ENCODE peak calls at places on chromosome 15, in four cellular contexts. Z is K562, E is GM12878, Y is HepG2. F is an unnamed sample.

GRCh38 chr15:41494190-41494921 is 682 bp downstream of the ITPKA start:
- DNase-seq in Z (peak; percentile 82), E (no peak), Y (peak; percentile 73), F (peak; percentile 67)

GRCh38 chr15:57245714-57246113 is 130.6 kb upstream of the CGNL1 start:
- DNase-seq in Y (no peak), Z (no peak), E (no peak), F (no peak)

GRCh38 chr15:56528136-56528535 is 63.2 kb upstream of the MNS1 start:
- DNase-seq in Y (no peak), Z (no peak), E (no peak), F (no peak)

GRCh38 chr15:29668120-29668602 is 154.1 kb downstream of the TJP1 start:
- DNase-seq in Y (peak; percentile 89), Z (peak; percentile 66), E (peak; percentile 2), F (peak; percentile 83)

GRCh38 chr15:64897345-64897985 is 14.2 kb upstream of the ANKDD1A start:
- DNase-seq in Z (no peak), Y (no peak), E (no peak), F (no peak)

GRCh38 chr15:32942286-32942927 is 224.6 kb downstream of the GREM1 start:
- DNase-seq in Z (no peak), E (no peak), Y (no peak), F (no peak)

GRCh38 chr15:57213783-57214366 is 162.4 kb upstream of the CGNL1 start:
- DNase-seq in E (no peak), Z (no peak), Y (peak; percentile 41), F (no peak)

GRCh38 chr15:67741313-67741712 is 84.0 kb upstream of the SKOR1 start:
- DNase-seq in Z (no peak), Y (no peak), E (no peak), F (no peak)

GRCh38 chr15:57607570-57608000 is 15.9 kb downstream of the MYZAP start:
- DNase-seq in Y (peak; percentile 23), Z (no peak), E (no peak), F (no peak)

GRCh38 chr15:77033729-77034619 is 36.9 kb downstream of the TSPAN3 start:
- DNase-seq in Y (no peak), E (no peak), Z (no peak), F (peak; percentile 6)

GRCh38 chr15:64760056-64760455 is 15.3 kb downstream of the RBPMS2 start:
- DNase-seq in Y (no peak), Z (no peak), E (no peak), F (no peak)

GRCh38 chr15:32676095-32676643 is 34.7 kb downstream of the SCG5 start:
- DNase-seq in Y (no peak), Z (no peak), E (no peak), F (no peak)

GRCh38 chr15:35784745-35785144 is 238.8 kb upstream of the DPH6 start:
- DNase-seq in E (no peak), Y (no peak), Z (no peak), F (no peak)

DNA sequence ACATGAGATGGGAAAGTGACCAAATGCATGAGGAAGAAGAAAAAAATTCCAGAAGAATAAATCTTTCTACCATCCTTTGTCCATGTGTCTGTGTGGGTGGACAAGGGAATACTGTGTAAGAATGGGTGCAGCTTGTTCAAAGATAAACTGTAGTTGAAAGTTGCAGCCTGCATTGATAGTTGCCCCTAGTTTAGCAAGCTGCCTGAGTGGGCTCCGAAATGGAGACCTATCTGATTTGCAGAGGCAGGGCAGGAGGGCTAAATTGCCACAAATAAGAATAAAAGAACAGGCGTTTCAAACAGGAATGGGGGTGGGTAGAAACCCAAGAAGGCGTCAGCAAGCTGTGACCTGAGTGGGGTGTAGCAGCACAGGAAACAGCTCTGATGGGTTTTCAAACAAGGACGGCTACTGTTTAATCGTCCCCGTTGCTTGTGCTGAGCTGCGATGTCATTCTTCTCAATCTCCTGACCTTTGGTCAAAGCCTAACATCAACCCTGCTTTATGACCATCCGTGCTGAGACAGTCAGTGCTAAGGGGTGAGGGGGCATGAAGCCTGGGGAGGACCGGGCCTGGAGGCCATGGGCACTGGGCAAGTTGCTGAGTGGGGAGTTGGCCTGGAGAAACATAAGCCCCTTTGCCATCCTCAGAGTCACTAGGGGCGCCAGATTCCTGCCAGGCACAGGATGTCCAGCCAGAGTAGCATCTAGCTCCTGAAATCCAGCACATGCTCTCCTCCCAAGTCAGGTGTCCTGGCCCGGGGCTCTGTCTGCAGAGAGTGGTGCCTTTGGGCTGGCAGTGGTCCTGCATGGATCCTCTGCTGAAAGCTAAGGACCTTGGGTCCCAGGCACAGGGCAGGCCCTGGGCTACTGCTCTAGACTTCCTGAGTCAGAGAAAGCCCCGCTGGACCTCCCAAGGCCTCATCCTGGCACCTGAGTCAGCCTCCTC is 19.2 kb upstream of the C15orf39 start:
- DNase-seq in E (no peak), Z (no peak), Y (peak; percentile 90), F (peak; percentile 36)
- TF ChIP-seq NR2C2 in E (no peak), Z (no peak), Y (peak; percentile 38), F (no peak)

GRCh38 chr15:31262901-31263671 is 63.5 kb upstream of the KLF13 start:
- DNase-seq in Z (no peak), Y (no peak), E (peak; percentile 84), F (peak; percentile 4)

GRCh38 chr15:31261266-31262142 is 65.1 kb upstream of the KLF13 start:
- DNase-seq in Y (no peak), Z (no peak), E (no peak), F (peak; percentile 5)

GRCh38 chr15:31259562-31260252 is 66.9 kb upstream of the KLF13 start:
- DNase-seq in Y (no peak), E (no peak), Z (no peak), F (no peak)

GRCh38 chr15:31262143-31262530 is 64.5 kb upstream of the KLF13 start:
- DNase-seq in E (no peak), Y (no peak), Z (no peak), F (no peak)

GRCh38 chr15:31260646-31261265 is 65.9 kb upstream of the KLF13 start:
- DNase-seq in Y (no peak), E (no peak), Z (no peak), F (peak; percentile 1)
- TF ChIP-seq ATF3 in Y (no peak), E (no peak), Z (no peak), F (no peak)

GRCh38 chr15:48084759-48085420 is 35.9 kb upstream of the SLC24A5 start:
- DNase-seq in Z (no peak), Y (peak; percentile 26), E (no peak), F (peak; percentile 14)
- TF ChIP-seq NR2C2 in Z (no peak), Y (no peak), E (no peak), F (no peak)

GRCh38 chr15:70336425-70337009 is 238.8 kb upstream of the TLE3 start:
- DNase-seq in Y (no peak), E (no peak), Z (no peak), F (no peak)
- TF ChIP-seq ATF3 in Y (no peak), E (no peak), Z (no peak), F (no peak)

DNA sequence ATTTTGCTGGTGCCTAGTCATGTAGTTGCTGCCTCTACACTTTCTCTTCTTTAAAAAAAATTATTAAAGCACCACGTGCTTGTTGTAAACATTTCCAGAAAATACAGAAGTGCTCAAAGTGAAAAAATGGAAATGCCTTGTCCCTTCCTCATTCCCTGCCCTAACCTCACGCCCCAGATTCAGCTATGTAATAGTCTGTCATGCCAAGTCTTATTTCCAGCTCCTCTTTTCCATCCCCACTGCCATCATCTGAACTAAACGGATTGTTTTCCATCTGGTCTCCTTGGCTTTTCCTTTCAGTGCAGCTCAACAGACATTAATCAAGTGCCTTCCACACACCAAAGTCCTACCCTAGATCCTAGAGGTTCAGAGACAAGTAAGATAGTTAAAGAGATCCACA is 15.5 kb downstream of the ZNF774 start:
- DNase-seq in E (no peak), Z (no peak), Y (no peak), F (no peak)
- TF ChIP-seq NR2C2 in E (no peak), Z (no peak), Y (no peak), F (no peak)

DNA sequence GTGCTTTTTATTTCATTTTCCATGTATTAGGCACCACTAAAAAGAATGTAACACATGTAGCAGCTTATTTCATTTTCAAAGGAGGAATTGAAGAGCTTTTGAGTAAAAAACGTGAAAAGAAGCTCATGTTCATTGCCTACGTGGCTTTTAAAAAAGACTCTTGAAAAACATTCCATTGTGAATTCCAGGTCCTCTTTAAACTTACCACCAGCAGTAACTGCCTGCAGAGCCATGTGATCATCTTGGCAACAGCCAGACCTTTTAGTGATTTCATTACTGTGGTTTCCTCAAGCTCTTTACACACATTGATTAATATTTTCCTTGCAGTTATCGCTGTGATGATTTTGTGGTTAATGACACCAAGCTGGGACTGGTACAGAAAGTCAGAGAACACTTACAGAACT is 43.8 kb upstream of the FBXL22 start:
- DNase-seq in Y (no peak), E (no peak), Z (no peak), F (no peak)
- TF ChIP-seq ATF3 in Y (no peak), E (no peak), Z (no peak), F (no peak)

GRCh38 chr15:71638876-71639275 is 171.5 kb upstream of the NR2E3 start:
- DNase-seq in E (no peak), Y (no peak), Z (peak; percentile 16), F (no peak)
- TF ChIP-seq NR2C2 in E (no peak), Y (no peak), Z (no peak), F (no peak)

DNA sequence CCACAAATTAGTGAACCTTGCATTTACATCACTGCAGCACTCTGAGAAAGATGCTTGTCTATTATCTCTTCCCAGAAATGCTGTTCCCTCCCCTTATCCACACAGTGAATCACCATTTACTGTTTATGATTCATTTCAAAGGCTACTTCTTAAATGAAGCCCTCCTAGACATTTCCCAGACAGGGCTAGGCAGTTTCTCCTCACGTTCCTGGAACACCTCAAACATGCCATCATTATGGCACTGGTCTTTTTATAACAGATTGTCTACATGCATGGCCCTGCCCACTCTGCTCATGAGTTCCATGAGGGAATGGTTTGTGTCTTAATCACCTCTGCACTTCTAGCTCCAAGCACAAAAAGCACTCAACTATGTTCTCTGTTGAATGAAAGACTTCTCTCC is 32.2 kb upstream of the TM2D3 start:
- DNase-seq in Y (no peak), E (no peak), Z (no peak), F (no peak)
- TF ChIP-seq ATF3 in Y (no peak), E (no peak), Z (no peak), F (no peak)

GRCh38 chr15:100658895-100659294 is 56.5 kb downstream of the ASB7 start:
- DNase-seq in Y (no peak), Z (no peak), E (no peak), F (no peak)

GRCh38 chr15:100663550-100664335 is 61.4 kb downstream of the ASB7 start:
- DNase-seq in Y (no peak), E (no peak), Z (no peak), F (no peak)

GRCh38 chr15:100665570-100665969 is 63.2 kb downstream of the ASB7 start:
- DNase-seq in Y (no peak), Z (no peak), E (no peak), F (no peak)

GRCh38 chr15:100661161-100661560 is 58.8 kb downstream of the ASB7 start:
- DNase-seq in E (no peak), Z (no peak), Y (no peak), F (no peak)

GRCh38 chr15:100663066-100663465 is 60.7 kb downstream of the ASB7 start:
- DNase-seq in E (no peak), Z (peak; percentile 29), Y (no peak), F (peak; percentile 59)
- TF ChIP-seq NR2C2 in E (no peak), Z (no peak), Y (no peak), F (no peak)